ENCODE peak calls at places on chromosomes 5 and 9, in nine cellular contexts. K, F, H, X, G, S, N, Q and T are unnamed samples.
A peak's percentile ranks its signal among the peaks of the same experiment; 100 is the strongest.

GRCh38 chr5:17090839-17091238 is 126.6 kb upstream of the BASP1 start:
- DNase-seq in K (no peak), F (no peak), H (no peak), X (no peak), G (no peak), S (no peak), N (no peak), Q (no peak), T (no peak)

GRCh38 chr9:69044226-69045219 is 9.0 kb downstream of the FXN start:
- DNase-seq in K (no peak), F (no peak), H (peak; percentile 61), X (no peak), G (no peak), S (no peak), N (peak; percentile 93), Q (no peak), T (no peak)

GRCh38 chr9:20302229-20302628 is 320.1 kb downstream of the MLLT3 start:
- DNase-seq in K (no peak), F (no peak), H (no peak), X (no peak), G (no peak), S (no peak), N (no peak), Q (no peak), T (no peak)

GRCh38 chr5:172548981-172549707 is 91.9 kb upstream of the NEURL1B start:
- DNase-seq in K (no peak), F (no peak), H (no peak), X (no peak), G (no peak), S (no peak), N (peak; percentile 39), Q (no peak), T (no peak)

GRCh38 chr9:120474579-120475243 is 105.3 kb downstream of the CDK5RAP2 start:
- DNase-seq in K (no peak), F (peak; percentile 67), H (no peak), X (no peak), G (no peak), S (peak; percentile 34), N (no peak), Q (peak; percentile 69), T (no peak)

GRCh38 chr9:90044710-90045151 is 439.9 kb downstream of the GADD45G start:
- DNase-seq in K (no peak), F (peak; percentile 79), H (peak; percentile 1), X (no peak), G (no peak), S (peak; percentile 44), N (no peak), Q (no peak), T (no peak)

GRCh38 chr5:175288048-175288621 is 155.8 kb downstream of the DRD1 start:
- DNase-seq in K (no peak), F (peak; percentile 14), H (no peak), X (no peak), G (no peak), S (no peak), N (no peak), Q (peak; percentile 85), T (no peak)

GRCh38 chr9:93677061-93677571 is 100.7 kb downstream of the PHF2 start:
- DNase-seq in K (peak; percentile 24), F (no peak), H (no peak), X (peak; percentile 7), G (peak; percentile 7), S (no peak), N (no peak), Q (no peak), T (peak; percentile 10)

GRCh38 chr5:6419340-6419852 is 29.3 kb upstream of the UBE2QL1 start:
- DNase-seq in K (no peak), F (peak; percentile 73), H (no peak), X (no peak), G (no peak), S (no peak), N (no peak), Q (no peak), T (no peak)

GRCh38 chr5:172795401-172795977 is 24.5 kb upstream of the DUSP1 start:
- DNase-seq in K (no peak), F (peak; percentile 49), H (peak; percentile 100), X (peak; percentile 95), G (no peak), S (peak; percentile 63), N (no peak), Q (peak; percentile 87), T (no peak)

GRCh38 chr9:93699650-93700049 is 123.3 kb downstream of the PHF2 start:
- DNase-seq in K (no peak), F (no peak), H (no peak), X (no peak), G (peak; percentile 6), S (no peak), N (no peak), Q (no peak), T (no peak)

GRCh38 chr9:127963359-127964064 is 17.3 kb downstream of the EEIG1 start:
- DNase-seq in K (no peak), F (no peak), H (no peak), X (no peak), G (no peak), S (no peak), N (no peak), Q (no peak), T (no peak)

GRCh38 chr9:127522727-127523126 is 71.4 kb downstream of the LRSAM1 start:
- DNase-seq in K (no peak), F (peak; percentile 85), H (no peak), X (no peak), G (no peak), S (no peak), N (no peak), Q (no peak), T (no peak)

GRCh38 chr5:137833463-137833862 is 34.2 kb upstream of the MYOT start:
- DNase-seq in K (no peak), F (peak; percentile 95), H (peak; percentile 28), X (no peak), G (no peak), S (no peak), N (no peak), Q (no peak), T (no peak)

GRCh38 chr5:132684496-132684895 is 10.7 kb downstream of the IL4 start:
- DNase-seq in K (no peak), F (no peak), H (peak; percentile 34), X (no peak), G (no peak), S (no peak), N (no peak), Q (no peak), T (no peak)

GRCh38 chr9:5438301-5439162 is 807 bp upstream of the PLGRKT start:
- DNase-seq in K (peak; percentile 76), F (peak; percentile 38), H (no peak), X (no peak), G (no peak), S (no peak), N (no peak), Q (peak; percentile 32), T (peak; percentile 30)

DNA sequence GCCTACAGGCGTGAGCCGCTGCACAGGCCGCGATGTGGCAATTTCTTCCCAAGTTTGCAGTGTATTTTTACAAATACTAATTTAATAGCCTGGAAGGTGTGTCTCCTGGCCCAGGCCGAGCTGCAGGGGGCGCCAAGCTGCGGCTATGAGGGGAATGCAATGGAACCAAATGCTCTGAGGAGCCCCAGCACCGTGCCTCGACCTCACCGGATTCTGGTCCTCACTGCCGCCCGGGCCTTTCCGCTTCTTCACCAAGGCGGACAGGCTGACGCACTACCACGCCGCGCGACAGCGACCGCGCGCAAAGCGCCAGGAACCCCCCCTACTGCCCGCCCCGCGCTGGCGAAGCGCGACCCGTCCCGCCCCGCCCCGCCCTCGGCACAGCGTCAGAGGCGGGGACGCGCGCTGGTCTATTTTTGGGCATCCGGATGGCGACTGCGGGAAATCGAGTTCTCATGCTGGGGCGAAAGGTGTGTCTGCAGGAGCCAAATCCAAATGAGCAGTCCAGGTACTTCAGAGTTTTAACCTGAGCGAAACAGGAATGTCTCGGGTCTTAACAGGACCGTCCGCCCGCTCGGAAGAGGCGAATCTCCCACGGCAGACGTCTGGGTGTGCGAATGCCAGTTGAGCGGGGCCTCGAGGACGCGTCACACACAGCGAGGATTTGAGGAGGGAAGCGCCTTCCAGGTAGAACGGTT is 31.7 kb upstream of the PRXL2C start:
- DNase-seq in K (peak; percentile 81), F (peak; percentile 74), H (peak; percentile 57), X (peak; percentile 83), G (peak; percentile 55), S (peak; percentile 82), N (peak; percentile 82), Q (no peak), T (peak; percentile 70)
- TF ChIP-seq CTCF in K (peak; percentile 70), F (peak; percentile 48), H (peak; percentile 76), X (peak; percentile 74), G (peak; percentile 66), S (peak; percentile 45), N (peak; percentile 83), Q (peak; percentile 77), T (peak; percentile 37)

GRCh38 chr9:92242115-92242778 is 51.2 kb downstream of the IARS1 start:
- DNase-seq in K (no peak), F (peak; percentile 10), H (peak; percentile 83), X (no peak), G (no peak), S (no peak), N (peak; percentile 35), Q (peak; percentile 57), T (no peak)
- TF ChIP-seq CTCF in K (no peak), F (peak; percentile 40), H (no peak), X (peak; percentile 38), G (peak; percentile 63), S (no peak), N (peak; percentile 57), Q (peak; percentile 60), T (no peak)

GRCh38 chr9:32069969-32070368 is 314.5 kb upstream of the ACO1 start:
- DNase-seq in K (no peak), F (no peak), H (no peak), X (no peak), G (no peak), S (no peak), N (no peak), Q (no peak), T (no peak)

GRCh38 chr9:32072568-32072967 is 311.9 kb upstream of the ACO1 start:
- DNase-seq in K (no peak), F (no peak), H (no peak), X (no peak), G (no peak), S (no peak), N (no peak), Q (no peak), T (no peak)

GRCh38 chr9:32069169-32069813 is 315.2 kb upstream of the ACO1 start:
- DNase-seq in K (no peak), F (no peak), H (no peak), X (no peak), G (no peak), S (no peak), N (peak; percentile 22), Q (no peak), T (no peak)
- TF ChIP-seq CTCF in K (no peak), F (peak; percentile 6), H (no peak), X (no peak), G (peak; percentile 48), S (no peak), N (no peak), Q (no peak), T (no peak)

DNA sequence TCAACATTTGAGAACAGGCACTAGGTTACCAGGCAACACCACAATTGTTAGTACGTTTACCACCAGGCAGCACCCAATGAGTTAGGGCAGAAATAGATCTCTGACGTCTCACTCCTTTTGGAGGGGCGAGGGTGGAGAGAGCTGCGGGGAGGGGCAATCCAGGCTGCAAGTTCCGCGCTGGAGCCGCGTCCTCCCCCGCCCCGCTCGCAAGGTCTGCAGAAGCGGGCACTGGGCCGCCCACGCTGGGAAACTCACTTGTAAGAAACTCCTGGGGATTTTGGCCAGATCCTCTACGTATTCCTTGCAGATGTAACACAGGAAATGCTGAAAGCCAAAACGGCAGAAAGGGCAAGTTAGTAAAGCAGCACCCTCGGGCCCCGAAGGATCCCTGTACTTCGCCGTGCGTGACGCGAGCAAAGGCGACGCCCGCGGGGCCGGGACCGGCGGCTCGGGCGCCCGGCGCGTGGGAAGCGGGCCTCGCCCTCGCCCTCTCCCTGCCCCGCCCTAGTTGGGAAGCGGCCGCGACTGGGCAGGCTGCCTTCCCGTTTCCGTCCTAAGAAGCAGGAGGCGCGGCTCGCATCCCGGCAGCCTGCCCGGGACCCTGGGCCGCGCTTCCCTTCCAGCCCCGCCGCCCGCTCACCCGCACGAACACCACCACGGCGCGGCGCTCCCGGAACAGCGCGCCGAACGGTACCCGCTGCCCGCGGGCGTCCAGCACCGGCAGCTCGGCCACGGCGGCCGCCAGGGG is 493 bp downstream of the PRXL2C start:
- DNase-seq in K (peak; percentile 77), F (peak; percentile 69), H (peak; percentile 71), X (peak; percentile 88), G (peak; percentile 56), S (peak; percentile 75), N (peak; percentile 92), Q (peak; percentile 75), T (peak; percentile 78)
- TF ChIP-seq CTCF in K (no peak), F (no peak), H (no peak), X (peak; percentile 31), G (peak; percentile 24), S (no peak), N (peak; percentile 5), Q (no peak), T (no peak)